ENCODE peak calls at places on chromosome 4, in ten cellular contexts. E is effector memory CD4-positive, alpha-beta T cell; B is psoas muscle; K is NCI-H1694; G is progenitor cell of endocrine pancreas; Q is fibroblast of lung; N is fibroblast of gingiva; R is NCI-H1092 treated with DMSO at 0.1 percent for 48 hours; Y is GM13977; H is neuronal stem cell. W is an unnamed sample.

GRCh38 chr4:102299708-102300107 is 45.6 kb downstream of the SLC39A8 start:
- DNase-seq in E (no peak), B (no peak), K (no peak), G (peak), Q (peak), N (peak), R (peak), Y (no peak), H (peak), W (no peak)

GRCh38 chr4:65635051-65635821 is 35.1 kb downstream of the EPHA5 start:
- DNase-seq in E (no peak), B (no peak), K (no peak), G (no peak), Q (peak), N (no peak), R (no peak), Y (no peak), H (no peak), W (no peak)

GRCh38 chr4:92334716-92335350 is 31.1 kb downstream of the GRID2 start:
- DNase-seq in E (no peak), B (no peak), K (no peak), G (no peak), Q (peak), N (peak), R (no peak), Y (no peak), H (no peak), W (no peak)

GRCh38 chr4:85543832-85544231 is 68.9 kb downstream of the ARHGAP24 start:
- DNase-seq in E (no peak), B (no peak), K (no peak), G (no peak), Q (peak), N (no peak), R (no peak), Y (no peak), H (no peak), W (no peak)

GRCh38 chr4:39029752-39030694 is 2.2 kb downstream of the TMEM156 start:
- DNase-seq in E (no peak), B (no peak), K (no peak), G (no peak), Q (no peak), N (no peak), R (no peak), Y (no peak), H (no peak), W (no peak)

GRCh38 chr4:61200991-61201526 is 933 bp downstream of the ADGRL3 start:
- DNase-seq in E (no peak), B (peak), K (peak), G (no peak), Q (peak), N (no peak), R (peak), Y (peak), H (peak), W (no peak)

GRCh38 chr4:106021737-106022410 is 126.6 kb downstream of the NPNT start:
- DNase-seq in E (no peak), B (no peak), K (no peak), G (no peak), Q (peak), N (no peak), R (no peak), Y (no peak), H (no peak), W (no peak)

GRCh38 chr4:158630893-158631292 is 40.8 kb downstream of the C4orf46 start:
- DNase-seq in E (no peak), B (no peak), K (no peak), G (no peak), Q (peak), N (no peak), R (no peak), Y (no peak), H (no peak), W (no peak)

GRCh38 chr4:13533670-13534343 is 10.5 kb downstream of the NKX3-2 start:
- DNase-seq in E (no peak), B (no peak), K (no peak), G (no peak), Q (no peak), N (no peak), R (no peak), Y (peak), H (no peak), W (no peak)

W was measured in tibial nerve.